ENCODE peak calls at places on chromosomes 1 and 21, in five cellular contexts. One of them, this sample, is unnamed.

GRCh38 chr1:205224736-205225135 is 3.0 kb upstream of the TMCC2 start:
- DNase-seq in endothelial cell: no peak
- DNase-seq in stimulated activated CD4-positive, alpha-beta T cell treated with anti-CD3 and anti-CD28 coated beads, Interleukin-12 subunit alpha, Interleukin-12 subunit beta, amount 100 ng/mL, for 48 hours: no peak
- DNase-seq in CD8-positive, alpha-beta memory T cell: no peak
- DNase-seq in germinal center: no peak
- DNase-seq in this sample: no peak

GRCh38 chr1:19405761-19406481 is 79.4 kb downstream of the CAPZB start:
- DNase-seq in endothelial cell: no peak
- DNase-seq in stimulated activated CD4-positive, alpha-beta T cell treated with anti-CD3 and anti-CD28 coated beads, Interleukin-12 subunit alpha, Interleukin-12 subunit beta, amount 100 ng/mL, for 48 hours: no peak
- DNase-seq in CD8-positive, alpha-beta memory T cell: peak; percentile 46
- DNase-seq in germinal center: no peak
- DNase-seq in this sample: no peak

GRCh38 chr1:32984090-32984828 is 19.6 kb upstream of the RNF19B start:
- DNase-seq in endothelial cell: no peak
- DNase-seq in stimulated activated CD4-positive, alpha-beta T cell treated with anti-CD3 and anti-CD28 coated beads, Interleukin-12 subunit alpha, Interleukin-12 subunit beta, amount 100 ng/mL, for 48 hours: no peak
- DNase-seq in CD8-positive, alpha-beta memory T cell: no peak
- DNase-seq in germinal center: no peak
- DNase-seq in this sample: peak; percentile 52

GRCh38 chr1:59232209-59232608 is 64.7 kb upstream of the FGGY start:
- DNase-seq in endothelial cell: no peak
- DNase-seq in stimulated activated CD4-positive, alpha-beta T cell treated with anti-CD3 and anti-CD28 coated beads, Interleukin-12 subunit alpha, Interleukin-12 subunit beta, amount 100 ng/mL, for 48 hours: no peak
- DNase-seq in CD8-positive, alpha-beta memory T cell: no peak
- DNase-seq in germinal center: no peak
- DNase-seq in this sample: no peak

GRCh38 chr1:43414634-43415223 is 25.0 kb downstream of the SZT2 start:
- DNase-seq in endothelial cell: peak; percentile 75
- DNase-seq in stimulated activated CD4-positive, alpha-beta T cell treated with anti-CD3 and anti-CD28 coated beads, Interleukin-12 subunit alpha, Interleukin-12 subunit beta, amount 100 ng/mL, for 48 hours: peak; percentile 52
- DNase-seq in CD8-positive, alpha-beta memory T cell: peak; percentile 68
- DNase-seq in germinal center: peak; percentile 43
- DNase-seq in this sample: peak; percentile 58

GRCh38 chr1:233613252-233614172 is at the start of gene KCNK1:
- DNase-seq in endothelial cell: peak; percentile 50
- DNase-seq in stimulated activated CD4-positive, alpha-beta T cell treated with anti-CD3 and anti-CD28 coated beads, Interleukin-12 subunit alpha, Interleukin-12 subunit beta, amount 100 ng/mL, for 48 hours: no peak
- DNase-seq in CD8-positive, alpha-beta memory T cell: no peak
- DNase-seq in germinal center: no peak
- DNase-seq in this sample: peak; percentile 59

GRCh38 chr1:22584001-22584557 is 20.8 kb downstream of the EPHA8 start:
- DNase-seq in endothelial cell: no peak
- DNase-seq in stimulated activated CD4-positive, alpha-beta T cell treated with anti-CD3 and anti-CD28 coated beads, Interleukin-12 subunit alpha, Interleukin-12 subunit beta, amount 100 ng/mL, for 48 hours: no peak
- DNase-seq in CD8-positive, alpha-beta memory T cell: no peak
- DNase-seq in germinal center: no peak
- DNase-seq in this sample: no peak

GRCh38 chr1:186738896-186739295 is 58.7 kb upstream of the PTGS2 start:
- DNase-seq in endothelial cell: no peak
- DNase-seq in stimulated activated CD4-positive, alpha-beta T cell treated with anti-CD3 and anti-CD28 coated beads, Interleukin-12 subunit alpha, Interleukin-12 subunit beta, amount 100 ng/mL, for 48 hours: no peak
- DNase-seq in CD8-positive, alpha-beta memory T cell: no peak
- DNase-seq in germinal center: no peak
- DNase-seq in this sample: peak; percentile 7

GRCh38 chr1:60765204-60765603 is 317.2 kb upstream of the NFIA start:
- DNase-seq in endothelial cell: peak; percentile 13
- DNase-seq in stimulated activated CD4-positive, alpha-beta T cell treated with anti-CD3 and anti-CD28 coated beads, Interleukin-12 subunit alpha, Interleukin-12 subunit beta, amount 100 ng/mL, for 48 hours: no peak
- DNase-seq in CD8-positive, alpha-beta memory T cell: no peak
- DNase-seq in germinal center: no peak
- DNase-seq in this sample: peak; percentile 28

GRCh38 chr1:231885209-231885854 is 258.7 kb downstream of the DISC1 start:
- DNase-seq in endothelial cell: no peak
- DNase-seq in stimulated activated CD4-positive, alpha-beta T cell treated with anti-CD3 and anti-CD28 coated beads, Interleukin-12 subunit alpha, Interleukin-12 subunit beta, amount 100 ng/mL, for 48 hours: no peak
- DNase-seq in CD8-positive, alpha-beta memory T cell: no peak
- DNase-seq in germinal center: no peak
- DNase-seq in this sample: no peak

GRCh38 chr21:44734026-44734745 is 22.8 kb upstream of the TSPEAR start:
- DNase-seq in endothelial cell: no peak
- DNase-seq in stimulated activated CD4-positive, alpha-beta T cell treated with anti-CD3 and anti-CD28 coated beads, Interleukin-12 subunit alpha, Interleukin-12 subunit beta, amount 100 ng/mL, for 48 hours: no peak
- DNase-seq in CD8-positive, alpha-beta memory T cell: no peak
- DNase-seq in germinal center: no peak
- DNase-seq in this sample: no peak

GRCh38 chr1:151945725-151946365 is 36.5 kb upstream of the THEM4 start:
- DNase-seq in endothelial cell: peak; percentile 28
- DNase-seq in stimulated activated CD4-positive, alpha-beta T cell treated with anti-CD3 and anti-CD28 coated beads, Interleukin-12 subunit alpha, Interleukin-12 subunit beta, amount 100 ng/mL, for 48 hours: peak; percentile 59
- DNase-seq in CD8-positive, alpha-beta memory T cell: peak; percentile 39
- DNase-seq in germinal center: peak; percentile 77
- DNase-seq in this sample: peak; percentile 14

GRCh38 chr21:46150491-46151121 is 4.8 kb downstream of the FTCD start:
- DNase-seq in endothelial cell: no peak
- DNase-seq in stimulated activated CD4-positive, alpha-beta T cell treated with anti-CD3 and anti-CD28 coated beads, Interleukin-12 subunit alpha, Interleukin-12 subunit beta, amount 100 ng/mL, for 48 hours: no peak
- DNase-seq in CD8-positive, alpha-beta memory T cell: no peak
- DNase-seq in germinal center: no peak
- DNase-seq in this sample: peak; percentile 72

GRCh38 chr1:108913105-108913948 is 36.5 kb downstream of the GPSM2 start:
- DNase-seq in endothelial cell: no peak
- DNase-seq in stimulated activated CD4-positive, alpha-beta T cell treated with anti-CD3 and anti-CD28 coated beads, Interleukin-12 subunit alpha, Interleukin-12 subunit beta, amount 100 ng/mL, for 48 hours: no peak
- DNase-seq in CD8-positive, alpha-beta memory T cell: no peak
- DNase-seq in germinal center: no peak
- DNase-seq in this sample: no peak

GRCh38 chr1:19559641-19560040 is 74.3 kb upstream of the CAPZB start:
- DNase-seq in endothelial cell: no peak
- DNase-seq in stimulated activated CD4-positive, alpha-beta T cell treated with anti-CD3 and anti-CD28 coated beads, Interleukin-12 subunit alpha, Interleukin-12 subunit beta, amount 100 ng/mL, for 48 hours: no peak
- DNase-seq in CD8-positive, alpha-beta memory T cell: no peak
- DNase-seq in germinal center: no peak
- DNase-seq in this sample: no peak

GRCh38 chr1:203099121-203099520 is 13.3 kb upstream of the MYOG start:
- DNase-seq in endothelial cell: no peak
- DNase-seq in stimulated activated CD4-positive, alpha-beta T cell treated with anti-CD3 and anti-CD28 coated beads, Interleukin-12 subunit alpha, Interleukin-12 subunit beta, amount 100 ng/mL, for 48 hours: no peak
- DNase-seq in CD8-positive, alpha-beta memory T cell: no peak
- DNase-seq in germinal center: no peak
- DNase-seq in this sample: no peak

GRCh38 chr1:32761253-32761877 is 55.8 kb downstream of the YARS1 start:
- DNase-seq in endothelial cell: no peak
- DNase-seq in stimulated activated CD4-positive, alpha-beta T cell treated with anti-CD3 and anti-CD28 coated beads, Interleukin-12 subunit alpha, Interleukin-12 subunit beta, amount 100 ng/mL, for 48 hours: no peak
- DNase-seq in CD8-positive, alpha-beta memory T cell: no peak
- DNase-seq in germinal center: no peak
- DNase-seq in this sample: no peak

GRCh38 chr1:155844860-155845259 is 12.2 kb downstream of the GON4L start:
- DNase-seq in endothelial cell: no peak
- DNase-seq in stimulated activated CD4-positive, alpha-beta T cell treated with anti-CD3 and anti-CD28 coated beads, Interleukin-12 subunit alpha, Interleukin-12 subunit beta, amount 100 ng/mL, for 48 hours: no peak
- DNase-seq in CD8-positive, alpha-beta memory T cell: no peak
- DNase-seq in germinal center: no peak
- DNase-seq in this sample: no peak

GRCh38 chr1:245234217-245235120 is 79.7 kb downstream of the KIF26B start:
- DNase-seq in endothelial cell: no peak
- DNase-seq in stimulated activated CD4-positive, alpha-beta T cell treated with anti-CD3 and anti-CD28 coated beads, Interleukin-12 subunit alpha, Interleukin-12 subunit beta, amount 100 ng/mL, for 48 hours: no peak
- DNase-seq in CD8-positive, alpha-beta memory T cell: no peak
- DNase-seq in germinal center: no peak
- DNase-seq in this sample: peak; percentile 21

GRCh38 chr1:16015960-16016901 is 1.6 kb downstream of the HSPB7 start:
- DNase-seq in endothelial cell: no peak
- DNase-seq in stimulated activated CD4-positive, alpha-beta T cell treated with anti-CD3 and anti-CD28 coated beads, Interleukin-12 subunit alpha, Interleukin-12 subunit beta, amount 100 ng/mL, for 48 hours: no peak
- DNase-seq in CD8-positive, alpha-beta memory T cell: no peak
- DNase-seq in germinal center: no peak
- DNase-seq in this sample: no peak

GRCh38 chr1:28249013-28249870 is 10.1 kb upstream of the SESN2 start:
- DNase-seq in endothelial cell: no peak
- DNase-seq in stimulated activated CD4-positive, alpha-beta T cell treated with anti-CD3 and anti-CD28 coated beads, Interleukin-12 subunit alpha, Interleukin-12 subunit beta, amount 100 ng/mL, for 48 hours: no peak
- DNase-seq in CD8-positive, alpha-beta memory T cell: no peak
- DNase-seq in germinal center: peak; percentile 29
- DNase-seq in this sample: no peak

GRCh38 chr1:186715887-186716809 is 35.9 kb upstream of the PTGS2 start:
- DNase-seq in endothelial cell: no peak
- DNase-seq in stimulated activated CD4-positive, alpha-beta T cell treated with anti-CD3 and anti-CD28 coated beads, Interleukin-12 subunit alpha, Interleukin-12 subunit beta, amount 100 ng/mL, for 48 hours: no peak
- DNase-seq in CD8-positive, alpha-beta memory T cell: no peak
- DNase-seq in germinal center: no peak
- DNase-seq in this sample: no peak

GRCh38 chr1:234579967-234580366 is 30.0 kb downstream of the IRF2BP2 start:
- DNase-seq in endothelial cell: no peak
- DNase-seq in stimulated activated CD4-positive, alpha-beta T cell treated with anti-CD3 and anti-CD28 coated beads, Interleukin-12 subunit alpha, Interleukin-12 subunit beta, amount 100 ng/mL, for 48 hours: no peak
- DNase-seq in CD8-positive, alpha-beta memory T cell: no peak
- DNase-seq in germinal center: peak; percentile 56
- DNase-seq in this sample: no peak

GRCh38 chr1:47866631-47867446 is 130.3 kb downstream of the TRABD2B start:
- DNase-seq in endothelial cell: no peak
- DNase-seq in stimulated activated CD4-positive, alpha-beta T cell treated with anti-CD3 and anti-CD28 coated beads, Interleukin-12 subunit alpha, Interleukin-12 subunit beta, amount 100 ng/mL, for 48 hours: no peak
- DNase-seq in CD8-positive, alpha-beta memory T cell: no peak
- DNase-seq in germinal center: no peak
- DNase-seq in this sample: no peak

GRCh38 chr1:65108025-65108692 is 39.8 kb upstream of the AK4 start:
- DNase-seq in endothelial cell: no peak
- DNase-seq in stimulated activated CD4-positive, alpha-beta T cell treated with anti-CD3 and anti-CD28 coated beads, Interleukin-12 subunit alpha, Interleukin-12 subunit beta, amount 100 ng/mL, for 48 hours: no peak
- DNase-seq in CD8-positive, alpha-beta memory T cell: no peak
- DNase-seq in germinal center: no peak
- DNase-seq in this sample: no peak

GRCh38 chr21:38669186-38669585 is 136.5 kb upstream of the ETS2 start:
- DNase-seq in endothelial cell: peak; percentile 22
- DNase-seq in stimulated activated CD4-positive, alpha-beta T cell treated with anti-CD3 and anti-CD28 coated beads, Interleukin-12 subunit alpha, Interleukin-12 subunit beta, amount 100 ng/mL, for 48 hours: no peak
- DNase-seq in CD8-positive, alpha-beta memory T cell: no peak
- DNase-seq in germinal center: no peak
- DNase-seq in this sample: no peak

GRCh38 chr1:12551584-12551983 is 66.4 kb downstream of the DHRS3 start:
- DNase-seq in endothelial cell: no peak
- DNase-seq in stimulated activated CD4-positive, alpha-beta T cell treated with anti-CD3 and anti-CD28 coated beads, Interleukin-12 subunit alpha, Interleukin-12 subunit beta, amount 100 ng/mL, for 48 hours: no peak
- DNase-seq in CD8-positive, alpha-beta memory T cell: no peak
- DNase-seq in germinal center: no peak
- DNase-seq in this sample: no peak

GRCh38 chr1:1669468-1670440 is 10.9 kb upstream of the CDK11B start:
- DNase-seq in endothelial cell: no peak
- DNase-seq in stimulated activated CD4-positive, alpha-beta T cell treated with anti-CD3 and anti-CD28 coated beads, Interleukin-12 subunit alpha, Interleukin-12 subunit beta, amount 100 ng/mL, for 48 hours: no peak
- DNase-seq in CD8-positive, alpha-beta memory T cell: no peak
- DNase-seq in germinal center: no peak
- DNase-seq in this sample: no peak

GRCh38 chr1:191206808-191207207 is 729.1 kb upstream of the BRINP3 start:
- DNase-seq in endothelial cell: no peak
- DNase-seq in stimulated activated CD4-positive, alpha-beta T cell treated with anti-CD3 and anti-CD28 coated beads, Interleukin-12 subunit alpha, Interleukin-12 subunit beta, amount 100 ng/mL, for 48 hours: no peak
- DNase-seq in CD8-positive, alpha-beta memory T cell: no peak
- DNase-seq in germinal center: no peak
- DNase-seq in this sample: no peak

GRCh38 chr1:228084325-228084724 is 1.8 kb downstream of the ARF1 start:
- DNase-seq in endothelial cell: no peak
- DNase-seq in stimulated activated CD4-positive, alpha-beta T cell treated with anti-CD3 and anti-CD28 coated beads, Interleukin-12 subunit alpha, Interleukin-12 subunit beta, amount 100 ng/mL, for 48 hours: no peak
- DNase-seq in CD8-positive, alpha-beta memory T cell: no peak
- DNase-seq in germinal center: no peak
- DNase-seq in this sample: peak; percentile 49

GRCh38 chr1:94025383-94026340 is 95.3 kb downstream of the ABCA4 start:
- DNase-seq in endothelial cell: peak; percentile 53
- DNase-seq in stimulated activated CD4-positive, alpha-beta T cell treated with anti-CD3 and anti-CD28 coated beads, Interleukin-12 subunit alpha, Interleukin-12 subunit beta, amount 100 ng/mL, for 48 hours: no peak
- DNase-seq in CD8-positive, alpha-beta memory T cell: peak; percentile 7
- DNase-seq in germinal center: peak; percentile 23
- DNase-seq in this sample: peak; percentile 56

GRCh38 chr1:92480200-92480812 is 6.4 kb downstream of the GFI1 start:
- DNase-seq in endothelial cell: no peak
- DNase-seq in stimulated activated CD4-positive, alpha-beta T cell treated with anti-CD3 and anti-CD28 coated beads, Interleukin-12 subunit alpha, Interleukin-12 subunit beta, amount 100 ng/mL, for 48 hours: no peak
- DNase-seq in CD8-positive, alpha-beta memory T cell: no peak
- DNase-seq in germinal center: no peak
- DNase-seq in this sample: no peak

GRCh38 chr1:238898856-238899255 is 487.5 kb upstream of the CHRM3 start:
- DNase-seq in endothelial cell: no peak
- DNase-seq in stimulated activated CD4-positive, alpha-beta T cell treated with anti-CD3 and anti-CD28 coated beads, Interleukin-12 subunit alpha, Interleukin-12 subunit beta, amount 100 ng/mL, for 48 hours: no peak
- DNase-seq in CD8-positive, alpha-beta memory T cell: no peak
- DNase-seq in germinal center: no peak
- DNase-seq in this sample: no peak

GRCh38 chr1:156065871-156066270 is 4.9 kb downstream of the RAB25 start:
- DNase-seq in endothelial cell: no peak
- DNase-seq in stimulated activated CD4-positive, alpha-beta T cell treated with anti-CD3 and anti-CD28 coated beads, Interleukin-12 subunit alpha, Interleukin-12 subunit beta, amount 100 ng/mL, for 48 hours: no peak
- DNase-seq in CD8-positive, alpha-beta memory T cell: no peak
- DNase-seq in germinal center: no peak
- DNase-seq in this sample: no peak

GRCh38 chr1:112298558-112298957 is 97.5 kb upstream of the CTTNBP2NL start:
- DNase-seq in endothelial cell: peak; percentile 71
- DNase-seq in stimulated activated CD4-positive, alpha-beta T cell treated with anti-CD3 and anti-CD28 coated beads, Interleukin-12 subunit alpha, Interleukin-12 subunit beta, amount 100 ng/mL, for 48 hours: peak; percentile 5
- DNase-seq in CD8-positive, alpha-beta memory T cell: peak; percentile 5
- DNase-seq in germinal center: peak; percentile 31
- DNase-seq in this sample: no peak

GRCh38 chr1:84489766-84490165 is 10.7 kb downstream of the RPF1 start:
- DNase-seq in endothelial cell: no peak
- DNase-seq in stimulated activated CD4-positive, alpha-beta T cell treated with anti-CD3 and anti-CD28 coated beads, Interleukin-12 subunit alpha, Interleukin-12 subunit beta, amount 100 ng/mL, for 48 hours: no peak
- DNase-seq in CD8-positive, alpha-beta memory T cell: no peak
- DNase-seq in germinal center: no peak
- DNase-seq in this sample: no peak

GRCh38 chr1:99662581-99663208 is 16.8 kb downstream of the PALMD start:
- DNase-seq in endothelial cell: no peak
- DNase-seq in stimulated activated CD4-positive, alpha-beta T cell treated with anti-CD3 and anti-CD28 coated beads, Interleukin-12 subunit alpha, Interleukin-12 subunit beta, amount 100 ng/mL, for 48 hours: no peak
- DNase-seq in CD8-positive, alpha-beta memory T cell: no peak
- DNase-seq in germinal center: no peak
- DNase-seq in this sample: no peak

GRCh38 chr1:160776178-160776577 is 19.8 kb upstream of the LY9 start:
- DNase-seq in endothelial cell: no peak
- DNase-seq in stimulated activated CD4-positive, alpha-beta T cell treated with anti-CD3 and anti-CD28 coated beads, Interleukin-12 subunit alpha, Interleukin-12 subunit beta, amount 100 ng/mL, for 48 hours: no peak
- DNase-seq in CD8-positive, alpha-beta memory T cell: no peak
- DNase-seq in germinal center: peak; percentile 47
- DNase-seq in this sample: no peak

GRCh38 chr1:151776665-151777062 is 13.4 kb upstream of the MRPL9 start:
- DNase-seq in endothelial cell: no peak
- DNase-seq in stimulated activated CD4-positive, alpha-beta T cell treated with anti-CD3 and anti-CD28 coated beads, Interleukin-12 subunit alpha, Interleukin-12 subunit beta, amount 100 ng/mL, for 48 hours: no peak
- DNase-seq in CD8-positive, alpha-beta memory T cell: no peak
- DNase-seq in germinal center: no peak
- DNase-seq in this sample: no peak

This sample was measured in pons.